ENCODE peak calls at places on chromosomes 5 and 9, in five cellular contexts. V is ureter, J is PC-3, H is NCI-H2171 treated with DMSO at 0.1 percent for 48 hours, U is GM12892. R is an unnamed sample.

GRCh38 chr9:36470891-36471290 is 70.8 kb upstream of the RNF38 start:
- DNase-seq in V (peak; percentile 62), H (no peak), J (no peak), U (peak; percentile 64), R (peak; percentile 37)

GRCh38 chr9:2991292-2991691 is 147.4 kb upstream of the PUM3 start:
- DNase-seq in H (peak; percentile 87), V (no peak), J (peak; percentile 7), U (no peak), R (no peak)

GRCh38 chr9:128683340-128684064 is 5.5 kb upstream of the SET start:
- DNase-seq in V (peak; percentile 82), U (no peak), H (no peak), J (peak; percentile 50), R (peak; percentile 54)

GRCh38 chr5:65823820-65824445 is 101.9 kb downstream of the NLN start:
- DNase-seq in H (no peak), J (no peak), U (no peak), V (no peak), R (no peak)

GRCh38 chr5:180084638-180085561 is 13.3 kb upstream of the RNF130 start:
- DNase-seq in U (no peak), J (peak; percentile 33), H (peak; percentile 5), V (peak; percentile 84), R (peak; percentile 63)

GRCh38 chr5:38714703-38715355 is 131.0 kb upstream of the OSMR start:
- DNase-seq in J (no peak), U (no peak), V (no peak), H (no peak), R (no peak)

GRCh38 chr5:140246378-140247122 is 56.4 kb downstream of the PFDN1 start:
- DNase-seq in H (no peak), U (no peak), J (peak; percentile 78), V (peak; percentile 49), R (no peak)

GRCh38 chr5:31197183-31197582 is 3.7 kb downstream of the CDH6 start:
- DNase-seq in J (peak; percentile 22), H (no peak), V (no peak), U (no peak), R (no peak)

GRCh38 chr9:11821541-11821940 is 871.6 kb upstream of the TYRP1 start:
- DNase-seq in V (no peak), H (no peak), J (no peak), U (no peak), R (no peak)

GRCh38 chr5:1396029-1396816 is 49.0 kb downstream of the SLC6A3 start:
- DNase-seq in V (no peak), H (no peak), U (no peak), J (no peak), R (no peak)

GRCh38 chr5:52725781-52726180 is 61.9 kb upstream of the ITGA1 start:
- DNase-seq in U (no peak), J (no peak), V (no peak), H (no peak), R (peak; percentile 9)

R was measured in prostate gland.